ENCODE peak calls at places on chromosome 2, in seven cellular contexts. N, X, G, T, L, Z and I are unnamed samples.

GRCh38 chr2:133841905-133842304 is 273.6 kb upstream of the NCKAP5 start:
- DNase-seq in N (no peak), X (no peak), G (no peak), T (peak; percentile 95), L (no peak), Z (no peak), I (no peak)

GRCh38 chr2:142533083-142533482 is 344.4 kb upstream of the KYNU start:
- DNase-seq in N (no peak), X (no peak), G (no peak), T (peak; percentile 39), L (no peak), Z (no peak), I (no peak)

GRCh38 chr2:240236217-240237111 is 96.0 kb upstream of the OTOS start:
- DNase-seq in N (peak; percentile 2), X (no peak), G (no peak), T (no peak), L (no peak), Z (no peak), I (peak; percentile 63)

GRCh38 chr2:241495172-241496002 is 13.0 kb downstream of the STK25 start:
- DNase-seq in N (no peak), X (no peak), G (no peak), T (no peak), L (no peak), Z (no peak), I (no peak)

GRCh38 chr2:109305494-109306187 is 176.6 kb downstream of the SH3RF3 start:
- DNase-seq in N (no peak), X (no peak), G (no peak), T (no peak), L (no peak), Z (no peak), I (no peak)

GRCh38 chr2:177984739-177985138 is 87.8 kb downstream of the PDE11A start:
- DNase-seq in N (peak; percentile 56), X (no peak), G (no peak), T (peak; percentile 60), L (no peak), Z (no peak), I (no peak)

GRCh38 chr2:8536686-8537571 is 144.9 kb upstream of the ID2 start:
- DNase-seq in N (no peak), X (no peak), G (no peak), T (no peak), L (peak; percentile 14), Z (no peak), I (no peak)

GRCh38 chr2:176729706-176730569 is 460.7 kb downstream of the MTX2 start:
- DNase-seq in N (no peak), X (no peak), G (no peak), T (peak; percentile 81), L (peak; percentile 32), Z (peak; percentile 3), I (no peak)

GRCh38 chr2:202034249-202035088 is 814 bp downstream of the FZD7 start:
- DNase-seq in N (peak; percentile 44), X (no peak), G (no peak), T (peak; percentile 56), L (peak; percentile 26), Z (peak; percentile 44), I (no peak)

GRCh38 chr2:139378373-139378772 is 598.2 kb upstream of the NXPH2 start:
- DNase-seq in N (no peak), X (no peak), G (no peak), T (no peak), L (no peak), Z (no peak), I (no peak)

GRCh38 chr2:224145751-224146355 is 106.8 kb upstream of the SERPINE2 start:
- DNase-seq in N (no peak), X (no peak), G (no peak), T (peak; percentile 93), L (peak; percentile 17), Z (no peak), I (no peak)

GRCh38 chr2:107266555-107266954 is 380.6 kb upstream of the ST6GAL2 start:
- DNase-seq in N (no peak), X (no peak), G (no peak), T (no peak), L (no peak), Z (no peak), I (no peak)

GRCh38 chr2:29706171-29706690 is 215.2 kb downstream of the ALK start:
- DNase-seq in N (no peak), X (no peak), G (no peak), T (peak; percentile 1), L (no peak), Z (no peak), I (no peak)

GRCh38 chr2:42834161-42834560 is 41.8 kb upstream of the HAAO start:
- DNase-seq in N (no peak), X (no peak), G (no peak), T (no peak), L (no peak), Z (no peak), I (no peak)

GRCh38 chr2:19251554-19251953 is 106.9 kb downstream of the OSR1 start:
- DNase-seq in N (no peak), X (no peak), G (no peak), T (no peak), L (no peak), Z (no peak), I (no peak)

GRCh38 chr2:10202136-10202535 is 79.6 kb downstream of the RRM2 start:
- DNase-seq in N (no peak), X (no peak), G (no peak), T (peak; percentile 10), L (no peak), Z (no peak), I (no peak)

GRCh38 chr2:206328979-206329378 is 54.5 kb downstream of the ZDBF2 start:
- DNase-seq in N (no peak), X (no peak), G (no peak), T (no peak), L (no peak), Z (no peak), I (no peak)

GRCh38 chr2:104836837-104837236 is 17.1 kb upstream of the POU3F3 start:
- DNase-seq in N (no peak), X (no peak), G (no peak), T (no peak), L (no peak), Z (no peak), I (no peak)

GRCh38 chr2:197191948-197192338 is 118.6 kb downstream of the ANKRD44 start:
- DNase-seq in N (no peak), X (no peak), G (peak; percentile 79), T (no peak), L (no peak), Z (no peak), I (no peak)

GRCh38 chr2:155485141-155485842 is 786.8 kb downstream of the KCNJ3 start:
- DNase-seq in N (peak; percentile 9), X (no peak), G (no peak), T (no peak), L (no peak), Z (no peak), I (no peak)

GRCh38 chr2:216285641-216286156 is 86.6 kb downstream of the MARCHF4 start:
- DNase-seq in N (peak; percentile 21), X (no peak), G (no peak), T (no peak), L (no peak), Z (no peak), I (no peak)

GRCh38 chr2:69642709-69643601 is 584 bp downstream of the AAK1 start:
- DNase-seq in N (peak; percentile 38), X (peak; percentile 42), G (peak; percentile 70), T (peak; percentile 82), L (peak; percentile 62), Z (no peak), I (peak; percentile 28)

GRCh38 chr2:7672027-7672684 is 754.9 kb downstream of the RNF144A start:
- DNase-seq in N (no peak), X (no peak), G (peak; percentile 79), T (peak; percentile 62), L (no peak), Z (no peak), I (no peak)

GRCh38 chr2:42770288-42771131 is 6.6 kb upstream of the OXER1 start:
- DNase-seq in N (no peak), X (no peak), G (no peak), T (peak; percentile 30), L (no peak), Z (peak; percentile 53), I (no peak)

GRCh38 chr2:44906972-44907371 is 34.5 kb upstream of the SIX3 start:
- DNase-seq in N (no peak), X (no peak), G (no peak), T (no peak), L (no peak), Z (no peak), I (no peak)

GRCh38 chr2:119407430-119408220 is 24.0 kb upstream of the TMEM37 start:
- DNase-seq in N (peak; percentile 67), X (peak; percentile 17), G (peak; percentile 44), T (peak; percentile 65), L (no peak), Z (peak; percentile 72), I (peak; percentile 74)

GRCh38 chr2:109318150-109318948 is 189.3 kb downstream of the SH3RF3 start:
- DNase-seq in N (peak; percentile 49), X (peak; percentile 12), G (no peak), T (peak; percentile 90), L (peak; percentile 84), Z (peak; percentile 44), I (peak; percentile 87)

GRCh38 chr2:29013046-29013780 is 32.1 kb downstream of the TOGARAM2 start:
- DNase-seq in N (no peak), X (no peak), G (no peak), T (peak; percentile 32), L (no peak), Z (no peak), I (no peak)

GRCh38 chr2:98085649-98086048 is 1.3 kb upstream of the VWA3B start:
- DNase-seq in N (no peak), X (no peak), G (no peak), T (no peak), L (no peak), Z (no peak), I (no peak)

GRCh38 chr2:215553946-215554345 is 118.1 kb upstream of the FN1 start:
- DNase-seq in N (no peak), X (no peak), G (no peak), T (no peak), L (no peak), Z (no peak), I (no peak)

GRCh38 chr2:58896600-58896999 is 655.5 kb upstream of the FANCL start:
- DNase-seq in N (no peak), X (no peak), G (no peak), T (peak; percentile 75), L (no peak), Z (no peak), I (no peak)

GRCh38 chr2:76080154-76080553 is 369.4 kb upstream of the GCFC2 start:
- DNase-seq in N (no peak), X (no peak), G (no peak), T (no peak), L (no peak), Z (no peak), I (no peak)

GRCh38 chr2:10777111-10777841 is 35.3 kb downstream of the PDIA6 start:
- DNase-seq in N (no peak), X (no peak), G (no peak), T (no peak), L (no peak), Z (no peak), I (no peak)

GRCh38 chr2:6820236-6820635 is 45.5 kb downstream of the CMPK2 start:
- DNase-seq in N (no peak), X (no peak), G (no peak), T (no peak), L (no peak), Z (no peak), I (no peak)

GRCh38 chr2:234701421-234701820 is 204.5 kb upstream of the ARL4C start:
- DNase-seq in N (no peak), X (no peak), G (peak; percentile 36), T (no peak), L (no peak), Z (no peak), I (no peak)

GRCh38 chr2:127101756-127102463 is 5.0 kb downstream of the BIN1 start:
- DNase-seq in N (no peak), X (no peak), G (no peak), T (no peak), L (peak; percentile 10), Z (no peak), I (no peak)

GRCh38 chr2:232626584-232626983 is 6.8 kb upstream of the EFHD1 start:
- DNase-seq in N (no peak), X (no peak), G (no peak), T (no peak), L (no peak), Z (no peak), I (no peak)

GRCh38 chr2:47660167-47660566 is 122.8 kb upstream of the MSH6 start:
- DNase-seq in N (no peak), X (no peak), G (no peak), T (no peak), L (no peak), Z (no peak), I (no peak)